ENCODE peak calls at places on chromosomes 11 and 22, in eight cellular contexts. One of them, this sample, is unnamed. For H3K36me3, the result is how much of the 10 kb centered on the place peaks cover.

GRCh38 chr11:8382436-8383053 is 118.9 kb upstream of the LMO1 start:
- DNase-seq in psoas muscle: no peak
- DNase-seq in cardiac muscle cell: peak
- DNase-seq in lower lobe of right lung: no peak
- DNase-seq in aorta: no peak
- DNase-seq in IMR-90: peak
- DNase-seq in SJSA1: no peak
- DNase-seq in SK-N-SH: no peak
- DNase-seq in this sample: peak

GRCh38 chr11:80383655-80384054 is 942.8 kb upstream of the TENM4 start:
- DNase-seq in psoas muscle: no peak
- DNase-seq in cardiac muscle cell: no peak
- DNase-seq in lower lobe of right lung: no peak
- DNase-seq in aorta: no peak
- DNase-seq in IMR-90: no peak
- DNase-seq in SJSA1: no peak
- DNase-seq in SK-N-SH: peak
- DNase-seq in this sample: peak

GRCh38 chr22:17781319-17782031 is 7.2 kb upstream of the BID start:
- DNase-seq in psoas muscle: no peak
- DNase-seq in cardiac muscle cell: peak
- DNase-seq in lower lobe of right lung: no peak
- DNase-seq in aorta: peak
- DNase-seq in IMR-90: peak
- DNase-seq in SJSA1: peak
- DNase-seq in SK-N-SH: peak
- DNase-seq in this sample: no peak

GRCh38 chr11:86670179-86670578 is 2.2 kb downstream of the ME3 start:
- DNase-seq in psoas muscle: no peak
- DNase-seq in cardiac muscle cell: peak
- DNase-seq in lower lobe of right lung: no peak
- DNase-seq in aorta: no peak
- DNase-seq in IMR-90: peak
- DNase-seq in SJSA1: no peak
- DNase-seq in SK-N-SH: no peak
- DNase-seq in this sample: no peak

GRCh38 chr22:50169774-50170341 is 673 bp upstream of the PANX2 start:
- DNase-seq in psoas muscle: peak
- DNase-seq in cardiac muscle cell: peak
- DNase-seq in lower lobe of right lung: peak
- DNase-seq in aorta: peak
- DNase-seq in IMR-90: no peak
- DNase-seq in SJSA1: no peak
- DNase-seq in SK-N-SH: peak
- DNase-seq in this sample: peak

GRCh38 chr11:73292481-73292880 is 15.6 kb upstream of the ARHGEF17 start:
- DNase-seq in psoas muscle: no peak
- DNase-seq in cardiac muscle cell: peak
- DNase-seq in lower lobe of right lung: no peak
- DNase-seq in aorta: peak
- DNase-seq in IMR-90: no peak
- DNase-seq in SJSA1: no peak
- DNase-seq in SK-N-SH: no peak
- DNase-seq in this sample: peak

GRCh38 chr22:43299736-43300135 is 43.4 kb downstream of the SCUBE1 start:
- DNase-seq in psoas muscle: no peak
- DNase-seq in cardiac muscle cell: no peak
- DNase-seq in lower lobe of right lung: no peak
- DNase-seq in aorta: no peak
- DNase-seq in IMR-90: no peak
- DNase-seq in SJSA1: no peak
- DNase-seq in SK-N-SH: no peak
- DNase-seq in this sample: no peak

GRCh38 chr11:71096751-71097388 is 155.5 kb downstream of the SHANK2 start:
- DNase-seq in psoas muscle: no peak
- DNase-seq in cardiac muscle cell: no peak
- DNase-seq in lower lobe of right lung: no peak
- DNase-seq in aorta: no peak
- DNase-seq in IMR-90: peak
- DNase-seq in SJSA1: no peak
- DNase-seq in SK-N-SH: no peak
- DNase-seq in this sample: no peak

GRCh38 chr22:20239063-20239950 is 28.8 kb downstream of the RTN4R start:
- DNase-seq in psoas muscle: peak
- DNase-seq in cardiac muscle cell: peak
- DNase-seq in lower lobe of right lung: no peak
- DNase-seq in aorta: peak
- DNase-seq in IMR-90: peak
- DNase-seq in SJSA1: no peak
- DNase-seq in SK-N-SH: no peak
- DNase-seq in this sample: peak

GRCh38 chr22:19387575-19387974 is 44.0 kb downstream of the HIRA start:
- DNase-seq in psoas muscle: no peak
- DNase-seq in cardiac muscle cell: no peak
- DNase-seq in lower lobe of right lung: no peak
- DNase-seq in aorta: no peak
- DNase-seq in IMR-90: no peak
- DNase-seq in SJSA1: no peak
- DNase-seq in SK-N-SH: no peak
- DNase-seq in this sample: no peak

GRCh38 chr11:25939691-25940090 is 392.2 kb upstream of the ANO3 start:
- DNase-seq in psoas muscle: no peak
- DNase-seq in cardiac muscle cell: no peak
- DNase-seq in lower lobe of right lung: no peak
- DNase-seq in aorta: no peak
- DNase-seq in IMR-90: no peak
- DNase-seq in SJSA1: no peak
- DNase-seq in SK-N-SH: no peak
- DNase-seq in this sample: no peak

GRCh38 chr11:68927280-68928107 is 23.8 kb downstream of the IGHMBP2 start:
- DNase-seq in psoas muscle: no peak
- DNase-seq in cardiac muscle cell: peak
- DNase-seq in lower lobe of right lung: no peak
- DNase-seq in aorta: peak
- DNase-seq in IMR-90: peak
- DNase-seq in SJSA1: no peak
- DNase-seq in SK-N-SH: no peak
- DNase-seq in this sample: no peak

GRCh38 chr22:27885977-27886842 is 32.8 kb downstream of the PITPNB start:
- DNase-seq in psoas muscle: no peak
- DNase-seq in cardiac muscle cell: peak
- DNase-seq in lower lobe of right lung: no peak
- DNase-seq in aorta: no peak
- DNase-seq in IMR-90: peak
- DNase-seq in SJSA1: no peak
- DNase-seq in SK-N-SH: peak
- DNase-seq in this sample: peak

GRCh38 chr11:72579816-72580647 is 94.2 kb downstream of the PDE2A start:
- DNase-seq in psoas muscle: no peak
- DNase-seq in cardiac muscle cell: no peak
- DNase-seq in lower lobe of right lung: peak
- DNase-seq in aorta: no peak
- DNase-seq in IMR-90: no peak
- DNase-seq in SJSA1: no peak
- DNase-seq in SK-N-SH: no peak
- DNase-seq in this sample: no peak

GRCh38 chr11:112885744-112886706 is 75.2 kb upstream of the NCAM1 start:
- DNase-seq in psoas muscle: no peak
- DNase-seq in cardiac muscle cell: no peak
- DNase-seq in lower lobe of right lung: no peak
- DNase-seq in aorta: no peak
- DNase-seq in IMR-90: no peak
- DNase-seq in SJSA1: no peak
- DNase-seq in SK-N-SH: no peak
- DNase-seq in this sample: no peak

GRCh38 chr11:3939211-3939610 is 83.7 kb downstream of the STIM1 start:
- DNase-seq in psoas muscle: no peak
- DNase-seq in cardiac muscle cell: peak
- DNase-seq in lower lobe of right lung: no peak
- DNase-seq in aorta: no peak
- DNase-seq in IMR-90: peak
- DNase-seq in SJSA1: no peak
- DNase-seq in SK-N-SH: no peak
- DNase-seq in this sample: no peak

GRCh38 chr11:80916180-80916811 is 1475.5 kb upstream of the TENM4 start:
- DNase-seq in psoas muscle: no peak
- DNase-seq in cardiac muscle cell: no peak
- DNase-seq in lower lobe of right lung: no peak
- DNase-seq in aorta: no peak
- DNase-seq in IMR-90: no peak
- DNase-seq in SJSA1: no peak
- DNase-seq in SK-N-SH: no peak
- DNase-seq in this sample: no peak

GRCh38 chr11:70612459-70613141 is 214.3 kb downstream of the CTTN start:
- DNase-seq in psoas muscle: no peak
- DNase-seq in cardiac muscle cell: no peak
- DNase-seq in lower lobe of right lung: peak
- DNase-seq in aorta: peak
- DNase-seq in IMR-90: no peak
- DNase-seq in SJSA1: no peak
- DNase-seq in SK-N-SH: no peak
- DNase-seq in this sample: no peak

GRCh38 chr11:86722041-86722440 is 49.6 kb upstream of the ME3 start:
- DNase-seq in psoas muscle: no peak
- DNase-seq in cardiac muscle cell: peak
- DNase-seq in lower lobe of right lung: no peak
- DNase-seq in aorta: no peak
- DNase-seq in IMR-90: peak
- DNase-seq in SJSA1: no peak
- DNase-seq in SK-N-SH: no peak
- DNase-seq in this sample: no peak

GRCh38 chr22:25062378-25063095 is 110.0 kb downstream of the KIAA1671 start:
- DNase-seq in psoas muscle: no peak
- DNase-seq in cardiac muscle cell: no peak
- DNase-seq in lower lobe of right lung: no peak
- DNase-seq in aorta: peak
- DNase-seq in IMR-90: no peak
- DNase-seq in SJSA1: no peak
- DNase-seq in SK-N-SH: peak
- DNase-seq in this sample: peak

GRCh38 chr11:75827562-75827961 is 12.6 kb downstream of the UVRAG start:
- DNase-seq in psoas muscle: no peak
- DNase-seq in cardiac muscle cell: peak
- DNase-seq in lower lobe of right lung: no peak
- DNase-seq in aorta: no peak
- DNase-seq in IMR-90: peak
- DNase-seq in SJSA1: no peak
- DNase-seq in SK-N-SH: no peak
- DNase-seq in this sample: no peak

GRCh38 chr11:1939006-1939626 is 8.0 kb upstream of the MRPL23 start:
- DNase-seq in psoas muscle: peak
- DNase-seq in cardiac muscle cell: peak
- DNase-seq in lower lobe of right lung: no peak
- DNase-seq in aorta: peak
- DNase-seq in IMR-90: no peak
- DNase-seq in SJSA1: peak
- DNase-seq in SK-N-SH: peak
- DNase-seq in this sample: peak
- H3K36me3 ChIP-seq in psoas muscle: under half
- H3K36me3 ChIP-seq in cardiac muscle cell: under half
- H3K36me3 ChIP-seq in lower lobe of right lung: under half
- H3K36me3 ChIP-seq in aorta: under half
- H3K36me3 ChIP-seq in IMR-90: under half
- H3K36me3 ChIP-seq in SJSA1: under half
- H3K36me3 ChIP-seq in SK-N-SH: under half
- H3K36me3 ChIP-seq in this sample: under half

GRCh38 chr11:33700425-33701271 is at the start of gene C11orf91:
- DNase-seq in psoas muscle: peak
- DNase-seq in cardiac muscle cell: peak
- DNase-seq in lower lobe of right lung: peak
- DNase-seq in aorta: peak
- DNase-seq in IMR-90: peak
- DNase-seq in SJSA1: peak
- DNase-seq in SK-N-SH: peak
- DNase-seq in this sample: peak
- H3K4me3 ChIP-seq in psoas muscle: peak
- H3K4me3 ChIP-seq in cardiac muscle cell: peak
- H3K4me3 ChIP-seq in lower lobe of right lung: peak
- H3K4me3 ChIP-seq in aorta: peak
- H3K4me3 ChIP-seq in IMR-90: peak
- H3K4me3 ChIP-seq in SJSA1: peak
- H3K4me3 ChIP-seq in SK-N-SH: peak
- H3K4me3 ChIP-seq in this sample: peak

DNA sequence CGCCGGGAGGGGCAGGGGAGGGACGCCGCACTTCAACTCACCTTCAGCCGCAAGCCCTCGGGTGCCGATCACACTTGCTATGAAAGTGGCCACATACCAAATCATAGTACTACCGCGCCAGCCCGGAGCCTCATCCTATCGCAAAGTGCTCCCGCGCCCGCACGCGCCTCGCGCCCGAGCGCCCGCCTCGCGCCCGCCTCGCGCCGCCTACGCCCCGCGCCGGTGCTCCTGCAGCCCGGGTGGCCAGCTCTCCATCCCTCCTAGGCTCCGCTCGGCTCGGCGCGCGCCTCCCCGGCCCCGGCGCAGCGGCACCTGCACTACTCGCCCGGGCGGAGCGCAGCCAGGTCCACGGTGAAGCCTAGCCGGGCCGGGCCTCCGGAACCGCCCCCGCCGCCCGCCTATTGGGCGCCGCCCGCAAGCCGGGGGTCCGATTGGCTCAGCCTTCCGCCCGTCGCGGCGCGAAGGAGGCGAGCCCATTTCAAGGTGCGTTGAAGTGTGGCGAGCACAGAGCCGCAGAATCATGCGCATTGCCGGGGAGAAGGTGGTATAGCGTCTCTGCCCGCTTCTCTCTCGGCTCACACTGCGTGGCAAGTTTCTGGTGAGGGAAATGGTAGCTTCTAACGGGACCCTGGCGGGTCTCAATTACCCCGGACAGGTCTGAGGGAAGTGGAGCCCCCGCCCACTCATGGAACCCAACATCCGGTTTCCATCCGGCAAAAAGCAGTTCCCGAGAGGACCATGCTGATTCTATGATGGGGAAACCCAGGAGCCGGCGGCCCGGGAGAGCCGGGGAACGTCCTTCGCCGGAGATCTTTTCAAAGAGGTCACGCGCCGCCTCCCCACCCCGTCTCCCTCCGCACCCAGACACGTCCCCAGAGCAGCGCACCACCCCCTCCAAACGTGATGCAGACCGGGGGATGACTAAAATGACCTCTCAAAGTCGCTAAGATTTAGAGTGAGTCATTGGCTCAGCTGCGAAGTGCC is at the start of gene IGSF9B:
- DNase-seq in psoas muscle: peak
- DNase-seq in cardiac muscle cell: peak
- DNase-seq in lower lobe of right lung: peak
- DNase-seq in aorta: peak
- DNase-seq in IMR-90: peak
- DNase-seq in SJSA1: no peak
- DNase-seq in SK-N-SH: peak
- DNase-seq in this sample: peak
- H3K36me3 ChIP-seq in psoas muscle: under half
- H3K36me3 ChIP-seq in cardiac muscle cell: under half
- H3K36me3 ChIP-seq in lower lobe of right lung: under half
- H3K36me3 ChIP-seq in aorta: under half
- H3K36me3 ChIP-seq in IMR-90: under half
- H3K36me3 ChIP-seq in SJSA1: under half
- H3K36me3 ChIP-seq in SK-N-SH: under half
- H3K36me3 ChIP-seq in this sample: under half

DNA sequence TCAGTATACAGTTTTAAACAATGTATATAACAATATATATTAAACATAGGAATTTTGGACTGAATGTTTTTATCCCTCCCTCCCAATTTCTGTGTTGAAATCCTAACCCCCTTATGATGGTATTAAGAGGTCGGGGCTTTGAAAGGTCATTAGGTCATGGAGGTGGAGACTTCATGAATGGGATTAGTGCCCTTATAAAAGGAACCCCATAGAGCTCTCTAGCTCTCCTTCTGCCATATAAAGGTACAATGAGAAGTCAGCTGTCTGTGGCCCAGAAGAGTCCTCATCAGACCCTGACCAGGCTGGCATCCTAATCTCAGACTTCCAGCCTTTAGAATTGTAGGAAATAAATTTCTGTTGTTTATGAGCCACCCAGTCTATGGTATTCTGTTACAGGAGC is 6.5 kb downstream of the NNMT start:
- DNase-seq in psoas muscle: no peak
- DNase-seq in cardiac muscle cell: peak
- DNase-seq in lower lobe of right lung: no peak
- DNase-seq in aorta: no peak
- DNase-seq in IMR-90: no peak
- DNase-seq in SJSA1: no peak
- DNase-seq in SK-N-SH: no peak
- DNase-seq in this sample: no peak
- H3K4me3 ChIP-seq in psoas muscle: peak
- H3K4me3 ChIP-seq in cardiac muscle cell: no peak
- H3K4me3 ChIP-seq in lower lobe of right lung: peak
- H3K4me3 ChIP-seq in aorta: peak
- H3K4me3 ChIP-seq in IMR-90: no peak
- H3K4me3 ChIP-seq in SJSA1: no peak
- H3K4me3 ChIP-seq in SK-N-SH: no peak
- H3K4me3 ChIP-seq in this sample: no peak